ENCODE peak calls at places on chromosomes 6 and 20, in four cellular contexts. One of them, this sample, is unnamed. For H3K36me3, the result is how much of the 10 kb centered on the place peaks cover.

GRCh38 chr6:129638055-129639019 is 71.6 kb downstream of the ARHGAP18 start:
- DNase-seq in GM12878: no peak
- DNase-seq in HepG2: peak
- DNase-seq in K562: no peak
- DNase-seq in this sample: no peak

GRCh38 chr20:32832664-32833063 is 12.9 kb downstream of the MAPRE1 start:
- DNase-seq in GM12878: no peak
- DNase-seq in K562: no peak
- DNase-seq in HepG2: no peak
- DNase-seq in this sample: no peak

GRCh38 chr20:56359212-56360132 is 698 bp downstream of the FAM210B start:
- DNase-seq in GM12878: no peak
- DNase-seq in HepG2: peak
- DNase-seq in K562: no peak
- DNase-seq in this sample: no peak

GRCh38 chr6:115444079-115444478 is 616.6 kb downstream of the FRK start:
- DNase-seq in K562: no peak
- DNase-seq in GM12878: no peak
- DNase-seq in HepG2: no peak
- DNase-seq in this sample: no peak

GRCh38 chr6:108200631-108201030 is 34.8 kb downstream of the NR2E1 start:
- DNase-seq in K562: no peak
- DNase-seq in HepG2: peak
- DNase-seq in GM12878: no peak
- DNase-seq in this sample: no peak

GRCh38 chr20:62303327-62304226 is 780 bp downstream of the ADRM1 start:
- DNase-seq in GM12878: no peak
- DNase-seq in HepG2: peak
- DNase-seq in K562: peak
- DNase-seq in this sample: no peak

GRCh38 chr6:36682328-36683144 is 4.0 kb downstream of the CDKN1A start:
- DNase-seq in HepG2: peak
- DNase-seq in GM12878: no peak
- DNase-seq in K562: no peak
- DNase-seq in this sample: no peak

GRCh38 chr6:109869398-109870165 is 108.5 kb upstream of the GPR6 start:
- DNase-seq in GM12878: no peak
- DNase-seq in K562: no peak
- DNase-seq in HepG2: no peak
- DNase-seq in this sample: no peak

GRCh38 chr6:156425374-156425773 is 351.8 kb upstream of the ARID1B start:
- DNase-seq in K562: no peak
- DNase-seq in GM12878: no peak
- DNase-seq in HepG2: no peak
- DNase-seq in this sample: no peak

GRCh38 chr6:36636687-36637418 is 41.7 kb upstream of the CDKN1A start:
- DNase-seq in HepG2: no peak
- DNase-seq in K562: no peak
- DNase-seq in GM12878: no peak
- DNase-seq in this sample: no peak

GRCh38 chr6:32840604-32841246 is 2.2 kb upstream of the TAP2 start:
- DNase-seq in K562: no peak
- DNase-seq in HepG2: no peak
- DNase-seq in GM12878: no peak
- DNase-seq in this sample: no peak

GRCh38 chr20:44069203-44069931 is 117.6 kb downstream of the JPH2 start:
- DNase-seq in HepG2: no peak
- DNase-seq in K562: no peak
- DNase-seq in GM12878: peak
- DNase-seq in this sample: no peak

GRCh38 chr6:159257846-159258245 is 88.6 kb downstream of the FNDC1 start:
- DNase-seq in K562: no peak
- DNase-seq in HepG2: no peak
- DNase-seq in GM12878: no peak
- DNase-seq in this sample: no peak

GRCh38 chr6:144106206-144106605 is 10.8 kb upstream of the SF3B5 start:
- DNase-seq in K562: no peak
- DNase-seq in HepG2: no peak
- DNase-seq in GM12878: no peak
- DNase-seq in this sample: no peak

GRCh38 chr20:45445805-45446562 is 23.6 kb upstream of the WFDC2 start:
- DNase-seq in K562: peak
- DNase-seq in HepG2: peak
- DNase-seq in GM12878: no peak
- DNase-seq in this sample: peak

GRCh38 chr6:138001750-138002349 is 105.4 kb downstream of the PERP start:
- DNase-seq in HepG2: peak
- DNase-seq in K562: peak
- DNase-seq in GM12878: no peak
- DNase-seq in this sample: no peak

GRCh38 chr20:57661201-57662027 is 41.2 kb upstream of the ZBP1 start:
- DNase-seq in GM12878: no peak
- DNase-seq in K562: no peak
- DNase-seq in HepG2: no peak
- DNase-seq in this sample: no peak

GRCh38 chr20:22106308-22106938 is 401.0 kb downstream of the PAX1 start:
- DNase-seq in GM12878: no peak
- DNase-seq in K562: no peak
- DNase-seq in HepG2: peak
- DNase-seq in this sample: no peak

GRCh38 chr20:44598413-44599290 is 16.3 kb downstream of the PKIG start:
- DNase-seq in GM12878: no peak
- DNase-seq in K562: no peak
- DNase-seq in HepG2: no peak
- DNase-seq in this sample: no peak

GRCh38 chr6:83792846-83793245 is 60.3 kb upstream of the RIPPLY2 start:
- DNase-seq in K562: no peak
- DNase-seq in HepG2: no peak
- DNase-seq in GM12878: no peak
- DNase-seq in this sample: no peak

GRCh38 chr6:158560787-158561246 is 926 bp downstream of the TMEM181 start:
- DNase-seq in K562: no peak
- DNase-seq in HepG2: no peak
- DNase-seq in GM12878: no peak
- DNase-seq in this sample: no peak

GRCh38 chr6:30888472-30889137 is 4.3 kb downstream of the DDR1 start:
- DNase-seq in GM12878: no peak
- DNase-seq in K562: peak
- DNase-seq in HepG2: no peak
- DNase-seq in this sample: no peak

GRCh38 chr6:139452176-139452876 is 77.9 kb upstream of the CITED2 start:
- DNase-seq in HepG2: no peak
- DNase-seq in GM12878: no peak
- DNase-seq in K562: no peak
- DNase-seq in this sample: no peak

GRCh38 chr6:124400600-124400999 is 561.6 kb upstream of the RNF217 start:
- DNase-seq in K562: no peak
- DNase-seq in HepG2: no peak
- DNase-seq in GM12878: no peak
- DNase-seq in this sample: no peak

GRCh38 chr6:156102129-156102528 is 646.5 kb upstream of the NOX3 start:
- DNase-seq in GM12878: no peak
- DNase-seq in HepG2: no peak
- DNase-seq in K562: no peak
- DNase-seq in this sample: no peak

GRCh38 chr6:154232013-154232920 is 124.3 kb downstream of the IPCEF1 start:
- DNase-seq in HepG2: no peak
- DNase-seq in GM12878: no peak
- DNase-seq in K562: no peak
- DNase-seq in this sample: no peak

GRCh38 chr20:1299522-1299921 is 29.4 kb downstream of the SDCBP2 start:
- DNase-seq in GM12878: no peak
- DNase-seq in K562: peak
- DNase-seq in HepG2: no peak
- DNase-seq in this sample: no peak

GRCh38 chr6:41442800-41443501 is 103.2 kb upstream of the FOXP4 start:
- DNase-seq in GM12878: no peak
- DNase-seq in HepG2: no peak
- DNase-seq in K562: peak
- DNase-seq in this sample: peak

GRCh38 chr6:3770023-3770422 is 18.5 kb upstream of the PXDC1 start:
- DNase-seq in K562: no peak
- DNase-seq in HepG2: no peak
- DNase-seq in GM12878: no peak
- DNase-seq in this sample: no peak

GRCh38 chr6:166598441-166599138 is 12.1 kb upstream of the RAMACL start:
- DNase-seq in K562: no peak
- DNase-seq in GM12878: no peak
- DNase-seq in HepG2: no peak
- DNase-seq in this sample: no peak
- TF ChIP-seq BRCA1 in K562: no peak
- TF ChIP-seq BRCA1 in GM12878: no peak
- TF ChIP-seq BRCA1 in HepG2: no peak
- TF ChIP-seq BRCA1 in this sample: no peak

DNA sequence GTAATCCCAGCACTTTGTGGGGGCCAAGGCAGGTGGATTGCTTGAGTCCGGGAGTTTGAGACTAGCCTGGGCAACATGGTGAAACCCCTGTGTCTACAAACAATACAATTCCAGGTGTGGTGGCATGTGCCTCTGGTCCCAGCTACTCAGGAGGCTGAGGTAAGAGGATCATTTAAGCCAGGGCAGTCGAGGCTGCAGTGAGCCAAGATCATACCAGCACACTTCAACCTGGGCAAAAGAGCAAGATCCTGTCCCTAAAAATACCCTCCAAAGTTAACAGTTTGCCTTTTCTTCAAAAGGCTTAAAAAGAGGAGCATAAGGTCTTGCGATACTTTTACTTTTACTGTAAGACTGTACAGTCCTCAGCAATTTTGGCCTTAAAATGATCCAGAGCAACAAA is 10.7 kb upstream of the SPTLC3 start:
- DNase-seq in K562: no peak
- DNase-seq in HepG2: no peak
- DNase-seq in GM12878: no peak
- DNase-seq in this sample: no peak
- H3K36me3 ChIP-seq in K562: under half
- H3K36me3 ChIP-seq in HepG2: under half
- H3K36me3 ChIP-seq in GM12878: under half
- H3K36me3 ChIP-seq in this sample: under half

DNA sequence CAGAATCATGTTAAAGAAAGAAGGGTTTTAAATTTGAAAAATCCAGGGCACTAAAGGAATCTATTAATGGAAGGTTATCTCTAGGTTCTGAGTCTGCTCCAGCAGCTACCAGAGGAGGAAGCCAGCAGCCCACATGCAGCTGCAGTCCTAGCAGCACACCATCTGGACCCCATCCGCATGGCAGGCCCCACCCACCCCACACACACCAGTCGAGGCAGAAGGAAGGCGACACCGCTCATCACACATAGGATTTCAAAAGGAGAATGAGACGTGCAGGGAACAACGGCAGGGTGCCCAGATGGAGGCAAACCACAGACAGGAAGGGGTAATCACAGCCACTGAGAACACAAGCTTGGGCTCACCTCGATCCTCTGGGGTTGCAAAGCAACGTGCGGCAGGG is 78.9 kb downstream of the GINS1 start:
- DNase-seq in K562: no peak
- DNase-seq in HepG2: no peak
- DNase-seq in GM12878: no peak
- DNase-seq in this sample: no peak
- TF ChIP-seq EZH2 in K562: no peak
- TF ChIP-seq EZH2 in HepG2: no peak
- TF ChIP-seq EZH2 in GM12878: no peak
- TF ChIP-seq EZH2 in this sample: no peak

GRCh38 chr6:47362857-47363461 is 53.3 kb upstream of the TNFRSF21 start:
- DNase-seq in GM12878: no peak
- DNase-seq in K562: no peak
- DNase-seq in HepG2: peak
- DNase-seq in this sample: no peak
- TF ChIP-seq BRCA1 in GM12878: no peak
- TF ChIP-seq BRCA1 in K562: no peak
- TF ChIP-seq BRCA1 in HepG2: no peak
- TF ChIP-seq BRCA1 in this sample: no peak

DNA sequence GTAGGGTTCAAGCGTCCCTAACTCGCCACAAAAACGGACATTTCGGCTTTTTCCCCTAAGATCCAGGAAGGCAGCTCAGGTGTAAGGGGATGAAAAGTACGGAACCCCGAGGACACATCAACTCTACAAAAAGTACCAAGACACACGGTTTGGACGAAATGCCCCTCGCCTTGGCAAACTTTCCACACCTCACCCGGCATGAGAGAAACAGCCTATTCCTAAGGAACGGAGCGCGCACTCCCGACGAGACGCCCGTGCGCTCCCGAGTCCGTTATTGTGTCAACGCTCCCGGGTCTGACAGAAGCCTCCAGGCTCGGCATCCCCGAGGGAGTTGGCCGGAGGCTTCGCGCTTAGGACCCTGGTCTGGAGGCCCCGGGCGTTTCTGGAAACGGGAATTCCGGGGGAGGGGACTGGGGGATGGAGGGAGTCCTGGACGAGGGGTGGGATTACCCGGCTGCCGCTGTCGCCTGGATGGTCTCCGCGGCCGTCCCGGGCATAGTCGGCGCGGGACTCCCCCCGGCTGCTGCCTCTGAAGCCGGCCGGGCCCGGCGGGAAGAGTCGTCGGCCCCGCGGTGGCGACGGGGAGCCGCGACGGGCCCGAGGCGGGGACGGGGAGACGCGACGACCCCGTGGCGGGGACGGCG is 808 bp downstream of the ZNF318 start:
- DNase-seq in GM12878: no peak
- DNase-seq in HepG2: peak
- DNase-seq in K562: peak
- DNase-seq in this sample: peak
- H3K36me3 ChIP-seq in GM12878: under half
- H3K36me3 ChIP-seq in HepG2: under half
- H3K36me3 ChIP-seq in K562: under half
- H3K36me3 ChIP-seq in this sample: under half

DNA sequence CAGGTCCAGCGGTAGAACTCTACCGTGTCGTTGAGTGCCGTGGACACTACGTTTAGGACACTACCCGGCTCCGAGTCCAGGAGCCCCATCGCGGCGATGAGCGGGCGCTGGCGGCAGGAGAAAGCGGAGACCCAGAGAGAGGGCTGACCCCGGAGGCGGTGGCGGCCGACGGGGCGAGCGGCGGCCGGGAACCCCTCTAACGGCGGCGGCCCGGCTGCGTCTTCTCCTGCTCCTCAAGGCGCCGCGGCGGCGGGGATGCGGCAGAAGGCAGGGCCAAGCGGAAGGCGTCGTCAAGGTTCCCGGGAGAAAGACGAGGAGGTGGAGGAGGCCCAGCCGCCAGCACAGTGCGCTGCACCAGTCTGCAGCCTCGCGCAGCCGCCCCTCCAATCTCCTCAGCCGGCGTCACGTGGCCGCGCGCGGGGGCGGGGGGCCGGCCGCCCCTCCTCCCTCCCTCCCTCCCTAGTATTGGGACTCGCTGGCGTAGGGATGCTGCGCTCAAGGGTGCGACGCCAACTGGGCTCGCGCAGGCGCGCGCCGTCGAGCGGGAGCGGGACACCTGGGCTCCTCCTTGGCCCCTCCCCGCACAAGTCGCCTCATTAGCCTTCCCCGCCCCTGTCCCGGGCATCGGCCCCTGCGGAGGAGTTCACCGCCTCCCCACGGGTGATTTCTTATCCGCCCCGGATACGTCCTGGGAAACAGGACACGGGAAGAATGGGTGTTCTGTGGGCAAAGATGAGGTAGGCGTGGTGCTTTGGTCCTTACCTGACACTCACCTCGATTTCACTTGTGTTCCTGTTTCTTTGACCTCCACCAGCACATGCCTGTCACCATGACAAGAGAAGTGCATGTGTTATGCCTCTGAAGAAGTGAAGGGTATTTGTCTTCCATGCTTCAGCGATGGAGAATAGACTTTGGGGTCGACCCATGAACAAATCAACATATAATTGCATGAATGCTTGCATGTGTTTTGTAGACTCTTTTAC is at the start of gene ELOVL4:
- DNase-seq in HepG2: no peak
- DNase-seq in K562: no peak
- DNase-seq in GM12878: no peak
- DNase-seq in this sample: peak
- TF ChIP-seq EZH2 in HepG2: no peak
- TF ChIP-seq EZH2 in K562: no peak
- TF ChIP-seq EZH2 in GM12878: peak
- TF ChIP-seq EZH2 in this sample: no peak

This sample was measured in H1.